ENCODE peak calls at places on chromosomes 3 and 15, in eight cellular contexts. One of them, this sample, is unnamed.

GRCh38 chr15:70064441-70064840 is 33.3 kb downstream of the TLE3 start:
- DNase-seq in activated T-cell treated with anti-CD3 and anti-CD28 coated beads for 1 hour: no peak
- DNase-seq in activated naive CD8-positive, alpha-beta T cell treated with anti-CD3 and anti-CD28 coated beads, Interleukin-2, amount 50 U/mL, for 24 hours: no peak
- DNase-seq in head of caudate nucleus: no peak
- DNase-seq in astrocyte: no peak
- DNase-seq in mesothelial cell of epicardium: no peak
- DNase-seq in epithelial cell of esophagus: no peak
- DNase-seq in NCI-H345: no peak
- DNase-seq in this sample: no peak

GRCh38 chr3:119901148-119901547 is 119.2 kb downstream of the NR1I2 start:
- DNase-seq in activated T-cell treated with anti-CD3 and anti-CD28 coated beads for 1 hour: no peak
- DNase-seq in activated naive CD8-positive, alpha-beta T cell treated with anti-CD3 and anti-CD28 coated beads, Interleukin-2, amount 50 U/mL, for 24 hours: no peak
- DNase-seq in head of caudate nucleus: no peak
- DNase-seq in astrocyte: no peak
- DNase-seq in mesothelial cell of epicardium: no peak
- DNase-seq in epithelial cell of esophagus: no peak
- DNase-seq in NCI-H345: no peak
- DNase-seq in this sample: no peak

GRCh38 chr15:56537881-56538280 is 72.9 kb upstream of the MNS1 start:
- DNase-seq in activated T-cell treated with anti-CD3 and anti-CD28 coated beads for 1 hour: peak
- DNase-seq in activated naive CD8-positive, alpha-beta T cell treated with anti-CD3 and anti-CD28 coated beads, Interleukin-2, amount 50 U/mL, for 24 hours: peak
- DNase-seq in head of caudate nucleus: no peak
- DNase-seq in astrocyte: peak
- DNase-seq in mesothelial cell of epicardium: no peak
- DNase-seq in epithelial cell of esophagus: no peak
- DNase-seq in NCI-H345: no peak
- DNase-seq in this sample: no peak

GRCh38 chr15:70113304-70113700 is 15.6 kb upstream of the TLE3 start:
- DNase-seq in activated T-cell treated with anti-CD3 and anti-CD28 coated beads for 1 hour: no peak
- DNase-seq in activated naive CD8-positive, alpha-beta T cell treated with anti-CD3 and anti-CD28 coated beads, Interleukin-2, amount 50 U/mL, for 24 hours: no peak
- DNase-seq in head of caudate nucleus: no peak
- DNase-seq in astrocyte: no peak
- DNase-seq in mesothelial cell of epicardium: no peak
- DNase-seq in epithelial cell of esophagus: no peak
- DNase-seq in NCI-H345: no peak
- DNase-seq in this sample: no peak

GRCh38 chr3:155785662-155786295 is 20.3 kb downstream of the C3orf33 start:
- DNase-seq in activated T-cell treated with anti-CD3 and anti-CD28 coated beads for 1 hour: no peak
- DNase-seq in activated naive CD8-positive, alpha-beta T cell treated with anti-CD3 and anti-CD28 coated beads, Interleukin-2, amount 50 U/mL, for 24 hours: no peak
- DNase-seq in head of caudate nucleus: no peak
- DNase-seq in astrocyte: no peak
- DNase-seq in mesothelial cell of epicardium: no peak
- DNase-seq in epithelial cell of esophagus: no peak
- DNase-seq in NCI-H345: peak
- DNase-seq in this sample: no peak

GRCh38 chr3:123790254-123791072 is 93.7 kb downstream of the MYLK start:
- DNase-seq in activated T-cell treated with anti-CD3 and anti-CD28 coated beads for 1 hour: no peak
- DNase-seq in activated naive CD8-positive, alpha-beta T cell treated with anti-CD3 and anti-CD28 coated beads, Interleukin-2, amount 50 U/mL, for 24 hours: no peak
- DNase-seq in head of caudate nucleus: no peak
- DNase-seq in astrocyte: no peak
- DNase-seq in mesothelial cell of epicardium: no peak
- DNase-seq in epithelial cell of esophagus: no peak
- DNase-seq in NCI-H345: no peak
- DNase-seq in this sample: no peak

GRCh38 chr3:116263842-116264545 is 181.3 kb downstream of the LSAMP start:
- DNase-seq in activated T-cell treated with anti-CD3 and anti-CD28 coated beads for 1 hour: no peak
- DNase-seq in activated naive CD8-positive, alpha-beta T cell treated with anti-CD3 and anti-CD28 coated beads, Interleukin-2, amount 50 U/mL, for 24 hours: no peak
- DNase-seq in head of caudate nucleus: no peak
- DNase-seq in astrocyte: peak
- DNase-seq in mesothelial cell of epicardium: no peak
- DNase-seq in epithelial cell of esophagus: no peak
- DNase-seq in NCI-H345: no peak
- DNase-seq in this sample: no peak

GRCh38 chr3:113602836-113603235 is 70.5 kb downstream of the SIDT1 start:
- DNase-seq in activated T-cell treated with anti-CD3 and anti-CD28 coated beads for 1 hour: no peak
- DNase-seq in activated naive CD8-positive, alpha-beta T cell treated with anti-CD3 and anti-CD28 coated beads, Interleukin-2, amount 50 U/mL, for 24 hours: no peak
- DNase-seq in head of caudate nucleus: no peak
- DNase-seq in astrocyte: no peak
- DNase-seq in mesothelial cell of epicardium: no peak
- DNase-seq in epithelial cell of esophagus: no peak
- DNase-seq in NCI-H345: no peak
- DNase-seq in this sample: no peak

GRCh38 chr15:44550256-44550655 is 13.3 kb downstream of the EIF3J start:
- DNase-seq in activated T-cell treated with anti-CD3 and anti-CD28 coated beads for 1 hour: no peak
- DNase-seq in activated naive CD8-positive, alpha-beta T cell treated with anti-CD3 and anti-CD28 coated beads, Interleukin-2, amount 50 U/mL, for 24 hours: no peak
- DNase-seq in head of caudate nucleus: no peak
- DNase-seq in astrocyte: peak
- DNase-seq in mesothelial cell of epicardium: no peak
- DNase-seq in epithelial cell of esophagus: peak
- DNase-seq in NCI-H345: peak
- DNase-seq in this sample: peak

GRCh38 chr3:46895761-46896160 is 18.2 kb downstream of the PTH1R start:
- DNase-seq in activated T-cell treated with anti-CD3 and anti-CD28 coated beads for 1 hour: no peak
- DNase-seq in activated naive CD8-positive, alpha-beta T cell treated with anti-CD3 and anti-CD28 coated beads, Interleukin-2, amount 50 U/mL, for 24 hours: no peak
- DNase-seq in head of caudate nucleus: no peak
- DNase-seq in astrocyte: no peak
- DNase-seq in mesothelial cell of epicardium: no peak
- DNase-seq in epithelial cell of esophagus: no peak
- DNase-seq in NCI-H345: no peak
- DNase-seq in this sample: no peak

GRCh38 chr15:43648649-43649429 is at the start of gene CATSPER2:
- DNase-seq in activated T-cell treated with anti-CD3 and anti-CD28 coated beads for 1 hour: no peak
- DNase-seq in activated naive CD8-positive, alpha-beta T cell treated with anti-CD3 and anti-CD28 coated beads, Interleukin-2, amount 50 U/mL, for 24 hours: no peak
- DNase-seq in head of caudate nucleus: no peak
- DNase-seq in astrocyte: no peak
- DNase-seq in mesothelial cell of epicardium: no peak
- DNase-seq in epithelial cell of esophagus: no peak
- DNase-seq in NCI-H345: no peak
- DNase-seq in this sample: no peak

GRCh38 chr3:166283856-166284255 is 446.6 kb upstream of the BCHE start:
- DNase-seq in activated T-cell treated with anti-CD3 and anti-CD28 coated beads for 1 hour: no peak
- DNase-seq in activated naive CD8-positive, alpha-beta T cell treated with anti-CD3 and anti-CD28 coated beads, Interleukin-2, amount 50 U/mL, for 24 hours: no peak
- DNase-seq in head of caudate nucleus: peak
- DNase-seq in astrocyte: peak
- DNase-seq in mesothelial cell of epicardium: no peak
- DNase-seq in epithelial cell of esophagus: peak
- DNase-seq in NCI-H345: no peak
- DNase-seq in this sample: peak

GRCh38 chr3:111252795-111253194 is 181.2 kb downstream of the NECTIN3 start:
- DNase-seq in activated T-cell treated with anti-CD3 and anti-CD28 coated beads for 1 hour: no peak
- DNase-seq in activated naive CD8-positive, alpha-beta T cell treated with anti-CD3 and anti-CD28 coated beads, Interleukin-2, amount 50 U/mL, for 24 hours: no peak
- DNase-seq in head of caudate nucleus: no peak
- DNase-seq in astrocyte: peak
- DNase-seq in mesothelial cell of epicardium: no peak
- DNase-seq in epithelial cell of esophagus: peak
- DNase-seq in NCI-H345: no peak
- DNase-seq in this sample: peak

GRCh38 chr15:89136818-89137772 is 48.8 kb downstream of the ABHD2 start:
- DNase-seq in activated T-cell treated with anti-CD3 and anti-CD28 coated beads for 1 hour: no peak
- DNase-seq in activated naive CD8-positive, alpha-beta T cell treated with anti-CD3 and anti-CD28 coated beads, Interleukin-2, amount 50 U/mL, for 24 hours: peak
- DNase-seq in head of caudate nucleus: no peak
- DNase-seq in astrocyte: no peak
- DNase-seq in mesothelial cell of epicardium: no peak
- DNase-seq in epithelial cell of esophagus: no peak
- DNase-seq in NCI-H345: no peak
- DNase-seq in this sample: no peak